ENCODE peak calls at places on chromosomes 6 and 20, in four cellular contexts. One of them, this sample, is unnamed.

GRCh38 chr6:131029661-131030297 is 33.3 kb downstream of the EPB41L2 start:
- DNase-seq in naive thymus-derived CD4-positive, alpha-beta T cell: no peak
- DNase-seq in astrocyte of the spinal cord: peak; percentile 55
- DNase-seq in HFF-Myc: no peak
- DNase-seq in this sample: peak; percentile 62

GRCh38 chr6:116028233-116028632 is 32.5 kb downstream of the FRK start:
- DNase-seq in naive thymus-derived CD4-positive, alpha-beta T cell: no peak
- DNase-seq in astrocyte of the spinal cord: no peak
- DNase-seq in HFF-Myc: no peak
- DNase-seq in this sample: no peak

GRCh38 chr6:147578159-147578558 is 69.7 kb downstream of the SAMD5 start:
- DNase-seq in naive thymus-derived CD4-positive, alpha-beta T cell: no peak
- DNase-seq in astrocyte of the spinal cord: no peak
- DNase-seq in HFF-Myc: no peak
- DNase-seq in this sample: no peak

GRCh38 chr6:64330694-64331309 is 695.2 kb downstream of the PHF3 start:
- DNase-seq in naive thymus-derived CD4-positive, alpha-beta T cell: no peak
- DNase-seq in astrocyte of the spinal cord: peak; percentile 33
- DNase-seq in HFF-Myc: no peak
- DNase-seq in this sample: peak; percentile 75

GRCh38 chr6:137589067-137589848 is 95.1 kb upstream of the OLIG3 start:
- DNase-seq in naive thymus-derived CD4-positive, alpha-beta T cell: peak; percentile 64
- DNase-seq in astrocyte of the spinal cord: peak; percentile 31
- DNase-seq in HFF-Myc: peak; percentile 10
- DNase-seq in this sample: peak; percentile 48

GRCh38 chr20:3084986-3085360 is 449 bp upstream of the AVP start:
- DNase-seq in naive thymus-derived CD4-positive, alpha-beta T cell: no peak
- DNase-seq in astrocyte of the spinal cord: no peak
- DNase-seq in HFF-Myc: no peak
- DNase-seq in this sample: no peak

GRCh38 chr20:17895641-17896246 is 72.8 kb downstream of the SNX5 start:
- DNase-seq in naive thymus-derived CD4-positive, alpha-beta T cell: peak; percentile 8
- DNase-seq in astrocyte of the spinal cord: peak; percentile 66
- DNase-seq in HFF-Myc: no peak
- DNase-seq in this sample: peak; percentile 61

GRCh38 chr6:138772596-138773176 is 883 bp upstream of the CCDC28A start:
- DNase-seq in naive thymus-derived CD4-positive, alpha-beta T cell: no peak
- DNase-seq in astrocyte of the spinal cord: no peak
- DNase-seq in HFF-Myc: no peak
- DNase-seq in this sample: no peak

GRCh38 chr6:146028250-146028789 is 542 bp upstream of the GRM1 start:
- DNase-seq in naive thymus-derived CD4-positive, alpha-beta T cell: peak; percentile 20
- DNase-seq in astrocyte of the spinal cord: peak; percentile 63
- DNase-seq in HFF-Myc: peak; percentile 20
- DNase-seq in this sample: peak; percentile 67

GRCh38 chr6:161198781-161199505 is 74.9 kb downstream of the AGPAT4 start:
- DNase-seq in naive thymus-derived CD4-positive, alpha-beta T cell: no peak
- DNase-seq in astrocyte of the spinal cord: no peak
- DNase-seq in HFF-Myc: no peak
- DNase-seq in this sample: no peak

GRCh38 chr6:42103218-42103617 is 39.2 kb downstream of the C6orf132 start:
- DNase-seq in naive thymus-derived CD4-positive, alpha-beta T cell: no peak
- DNase-seq in astrocyte of the spinal cord: no peak
- DNase-seq in HFF-Myc: no peak
- DNase-seq in this sample: no peak

GRCh38 chr6:41228616-41229015 is 467 bp downstream of the TREML4 start:
- DNase-seq in naive thymus-derived CD4-positive, alpha-beta T cell: no peak
- DNase-seq in astrocyte of the spinal cord: no peak
- DNase-seq in HFF-Myc: no peak
- DNase-seq in this sample: peak; percentile 20

GRCh38 chr6:145076110-145076841 is 659.0 kb downstream of the EPM2A start:
- DNase-seq in naive thymus-derived CD4-positive, alpha-beta T cell: no peak
- DNase-seq in astrocyte of the spinal cord: no peak
- DNase-seq in HFF-Myc: no peak
- DNase-seq in this sample: no peak

GRCh38 chr20:8131598-8132014 is 460 bp upstream of the PLCB1 start:
- DNase-seq in naive thymus-derived CD4-positive, alpha-beta T cell: no peak
- DNase-seq in astrocyte of the spinal cord: no peak
- DNase-seq in HFF-Myc: no peak
- DNase-seq in this sample: peak; percentile 57

GRCh38 chr20:37956099-37956498 is 53.2 kb downstream of the VSTM2L start:
- DNase-seq in naive thymus-derived CD4-positive, alpha-beta T cell: no peak
- DNase-seq in astrocyte of the spinal cord: peak; percentile 20
- DNase-seq in HFF-Myc: peak; percentile 29
- DNase-seq in this sample: no peak

GRCh38 chr6:140078552-140079126 is 704.2 kb upstream of the CITED2 start:
- DNase-seq in naive thymus-derived CD4-positive, alpha-beta T cell: no peak
- DNase-seq in astrocyte of the spinal cord: peak; percentile 95
- DNase-seq in HFF-Myc: peak; percentile 96
- DNase-seq in this sample: peak; percentile 96

GRCh38 chr6:142844065-142844755 is 100.8 kb downstream of the HIVEP2 start:
- DNase-seq in naive thymus-derived CD4-positive, alpha-beta T cell: no peak
- DNase-seq in astrocyte of the spinal cord: peak; percentile 64
- DNase-seq in HFF-Myc: no peak
- DNase-seq in this sample: no peak

GRCh38 chr20:48769111-48769879 is 58.5 kb downstream of the PREX1 start:
- DNase-seq in naive thymus-derived CD4-positive, alpha-beta T cell: peak; percentile 75
- DNase-seq in astrocyte of the spinal cord: no peak
- DNase-seq in HFF-Myc: no peak
- DNase-seq in this sample: peak; percentile 50

GRCh38 chr6:79048611-79049010 is 29.4 kb downstream of the PHIP start:
- DNase-seq in naive thymus-derived CD4-positive, alpha-beta T cell: no peak
- DNase-seq in astrocyte of the spinal cord: peak; percentile 44
- DNase-seq in HFF-Myc: peak; percentile 15
- DNase-seq in this sample: peak; percentile 56

GRCh38 chr6:52394251-52394666 is 25.9 kb upstream of the EFHC1 start:
- DNase-seq in naive thymus-derived CD4-positive, alpha-beta T cell: peak; percentile 71
- DNase-seq in astrocyte of the spinal cord: no peak
- DNase-seq in HFF-Myc: no peak
- DNase-seq in this sample: no peak

GRCh38 chr20:57624124-57624523 is 3.9 kb upstream of the ZBP1 start:
- DNase-seq in naive thymus-derived CD4-positive, alpha-beta T cell: no peak
- DNase-seq in astrocyte of the spinal cord: no peak
- DNase-seq in HFF-Myc: no peak
- DNase-seq in this sample: no peak

GRCh38 chr6:152462716-152463115 is 174.4 kb downstream of the SYNE1 start:
- DNase-seq in naive thymus-derived CD4-positive, alpha-beta T cell: no peak
- DNase-seq in astrocyte of the spinal cord: peak; percentile 5
- DNase-seq in HFF-Myc: no peak
- DNase-seq in this sample: no peak

GRCh38 chr20:38631155-38632022 is 29.8 kb downstream of the ARHGAP40 start:
- DNase-seq in naive thymus-derived CD4-positive, alpha-beta T cell: no peak
- DNase-seq in astrocyte of the spinal cord: no peak
- DNase-seq in HFF-Myc: no peak
- DNase-seq in this sample: peak; percentile 47

GRCh38 chr6:25706314-25707014 is 48.1 kb upstream of the SLC17A4 start:
- DNase-seq in naive thymus-derived CD4-positive, alpha-beta T cell: no peak
- DNase-seq in astrocyte of the spinal cord: no peak
- DNase-seq in HFF-Myc: no peak
- DNase-seq in this sample: peak; percentile 41

GRCh38 chr6:165662671-165663282 is at the start of gene PDE10A:
- DNase-seq in naive thymus-derived CD4-positive, alpha-beta T cell: no peak
- DNase-seq in astrocyte of the spinal cord: peak; percentile 35
- DNase-seq in HFF-Myc: no peak
- DNase-seq in this sample: peak; percentile 80

GRCh38 chr6:148513145-148514071 is 170.8 kb downstream of the SASH1 start:
- DNase-seq in naive thymus-derived CD4-positive, alpha-beta T cell: no peak
- DNase-seq in astrocyte of the spinal cord: no peak
- DNase-seq in HFF-Myc: peak; percentile 83
- DNase-seq in this sample: peak; percentile 60

GRCh38 chr6:28474441-28475219 is 31.3 kb upstream of the ZSCAN23 start:
- DNase-seq in naive thymus-derived CD4-positive, alpha-beta T cell: peak; percentile 36
- DNase-seq in astrocyte of the spinal cord: peak; percentile 90
- DNase-seq in HFF-Myc: peak; percentile 82
- DNase-seq in this sample: peak; percentile 86

GRCh38 chr6:88785478-88785877 is 177.9 kb downstream of the RNGTT start:
- DNase-seq in naive thymus-derived CD4-positive, alpha-beta T cell: no peak
- DNase-seq in astrocyte of the spinal cord: no peak
- DNase-seq in HFF-Myc: no peak
- DNase-seq in this sample: peak; percentile 28

GRCh38 chr6:113301651-113302050 is 555.5 kb upstream of the MARCKS start:
- DNase-seq in naive thymus-derived CD4-positive, alpha-beta T cell: no peak
- DNase-seq in astrocyte of the spinal cord: no peak
- DNase-seq in HFF-Myc: no peak
- DNase-seq in this sample: no peak

GRCh38 chr20:2585811-2586210 is 49.4 kb downstream of the TMC2 start:
- DNase-seq in naive thymus-derived CD4-positive, alpha-beta T cell: no peak
- DNase-seq in astrocyte of the spinal cord: peak; percentile 71
- DNase-seq in HFF-Myc: peak; percentile 27
- DNase-seq in this sample: peak; percentile 53

GRCh38 chr6:36334343-36334742 is 2.3 kb downstream of the BNIP5 start:
- DNase-seq in naive thymus-derived CD4-positive, alpha-beta T cell: no peak
- DNase-seq in astrocyte of the spinal cord: no peak
- DNase-seq in HFF-Myc: no peak
- DNase-seq in this sample: no peak
- H3K4me3 ChIP-seq in naive thymus-derived CD4-positive, alpha-beta T cell: no peak overlapping the region
- H3K4me3 ChIP-seq in astrocyte of the spinal cord: no peak overlapping the region
- H3K4me3 ChIP-seq in HFF-Myc: no peak overlapping the region
- H3K4me3 ChIP-seq in this sample: no peak overlapping the region

GRCh38 chr20:50303573-50304500 is 113.2 kb downstream of the CEBPB start:
- DNase-seq in naive thymus-derived CD4-positive, alpha-beta T cell: no peak
- DNase-seq in astrocyte of the spinal cord: peak; percentile 67
- DNase-seq in HFF-Myc: peak; percentile 86
- DNase-seq in this sample: peak; percentile 98

GRCh38 chr20:50306478-50307423 is 116.1 kb downstream of the CEBPB start:
- DNase-seq in naive thymus-derived CD4-positive, alpha-beta T cell: no peak
- DNase-seq in astrocyte of the spinal cord: no peak
- DNase-seq in HFF-Myc: no peak
- DNase-seq in this sample: no peak

GRCh38 chr20:50304501-50304856 is 113.8 kb downstream of the CEBPB start:
- DNase-seq in naive thymus-derived CD4-positive, alpha-beta T cell: no peak
- DNase-seq in astrocyte of the spinal cord: peak; percentile 50
- DNase-seq in HFF-Myc: peak; percentile 90
- DNase-seq in this sample: peak; percentile 86

GRCh38 chr20:50304883-50305635 is 114.4 kb downstream of the CEBPB start:
- DNase-seq in naive thymus-derived CD4-positive, alpha-beta T cell: no peak
- DNase-seq in astrocyte of the spinal cord: peak; percentile 70
- DNase-seq in HFF-Myc: peak; percentile 83
- DNase-seq in this sample: peak; percentile 96

GRCh38 chr20:50305636-50306477 is 115.2 kb downstream of the CEBPB start:
- DNase-seq in naive thymus-derived CD4-positive, alpha-beta T cell: no peak
- DNase-seq in astrocyte of the spinal cord: no peak
- DNase-seq in HFF-Myc: no peak
- DNase-seq in this sample: peak; percentile 45
- H3K4me3 ChIP-seq in naive thymus-derived CD4-positive, alpha-beta T cell: no peak overlapping the region
- H3K4me3 ChIP-seq in astrocyte of the spinal cord: no peak overlapping the region
- H3K4me3 ChIP-seq in HFF-Myc: no peak overlapping the region
- H3K4me3 ChIP-seq in this sample: no peak overlapping the region

GRCh38 chr20:32292548-32292947 is 15.1 kb downstream of the KIF3B start:
- DNase-seq in naive thymus-derived CD4-positive, alpha-beta T cell: no peak
- DNase-seq in astrocyte of the spinal cord: no peak
- DNase-seq in HFF-Myc: no peak
- DNase-seq in this sample: no peak
- H3K4me3 ChIP-seq in naive thymus-derived CD4-positive, alpha-beta T cell: no peak overlapping the region
- H3K4me3 ChIP-seq in astrocyte of the spinal cord: no peak overlapping the region
- H3K4me3 ChIP-seq in HFF-Myc: no peak overlapping the region
- H3K4me3 ChIP-seq in this sample: no peak overlapping the region

GRCh38 chr6:108176281-108177089 is 10.7 kb downstream of the NR2E1 start:
- DNase-seq in naive thymus-derived CD4-positive, alpha-beta T cell: no peak
- DNase-seq in astrocyte of the spinal cord: no peak
- DNase-seq in HFF-Myc: no peak
- DNase-seq in this sample: no peak
- H3K4me3 ChIP-seq in naive thymus-derived CD4-positive, alpha-beta T cell: no peak overlapping the region
- H3K4me3 ChIP-seq in astrocyte of the spinal cord: no peak overlapping the region
- H3K4me3 ChIP-seq in HFF-Myc: no peak overlapping the region
- H3K4me3 ChIP-seq in this sample: no peak overlapping the region

DNA sequence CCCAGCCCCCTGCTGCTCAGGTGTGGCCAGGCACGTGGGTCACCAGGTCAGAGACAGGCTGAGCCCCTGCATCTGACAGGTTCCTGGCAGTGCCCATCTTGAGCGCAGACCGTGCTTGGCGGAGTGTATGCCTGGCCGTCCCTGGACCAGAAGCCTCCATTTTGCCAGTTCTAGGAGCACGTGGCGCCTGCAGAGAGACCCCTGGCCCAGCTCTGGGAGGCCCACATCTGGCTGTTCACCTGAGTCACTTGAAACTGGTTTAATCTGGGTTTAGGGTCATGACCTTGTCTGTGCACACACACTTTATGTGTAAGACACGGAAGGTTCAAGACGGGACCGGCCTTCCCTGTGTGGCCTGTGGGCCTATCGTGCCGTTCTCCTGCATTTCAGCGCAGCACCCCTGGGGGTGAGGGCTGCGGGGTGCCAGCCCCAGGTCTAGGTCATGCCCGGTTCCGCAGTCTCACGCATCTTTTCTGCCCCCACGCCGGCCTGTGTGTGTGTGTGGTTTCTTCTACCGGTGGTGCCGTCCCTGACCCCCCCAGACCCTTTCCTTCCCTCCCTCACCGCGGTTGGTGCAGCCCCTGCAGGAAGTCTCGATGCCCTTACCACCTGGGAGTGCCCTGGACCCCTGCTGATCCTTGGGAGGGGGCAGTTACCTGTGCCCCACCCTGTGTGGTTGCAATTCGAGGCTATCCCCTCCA is 14.0 kb downstream of the SS18L1 start:
- DNase-seq in naive thymus-derived CD4-positive, alpha-beta T cell: no peak
- DNase-seq in astrocyte of the spinal cord: no peak
- DNase-seq in HFF-Myc: no peak
- DNase-seq in this sample: no peak
- H3K4me3 ChIP-seq in naive thymus-derived CD4-positive, alpha-beta T cell: no peak overlapping the region
- H3K4me3 ChIP-seq in astrocyte of the spinal cord: no peak overlapping the region
- H3K4me3 ChIP-seq in HFF-Myc: no peak overlapping the region
- H3K4me3 ChIP-seq in this sample: no peak overlapping the region

GRCh38 chr6:159170333-159170672 is 1.1 kb downstream of the FNDC1 start:
- DNase-seq in naive thymus-derived CD4-positive, alpha-beta T cell: no peak
- DNase-seq in astrocyte of the spinal cord: peak; percentile 55
- DNase-seq in HFF-Myc: no peak
- DNase-seq in this sample: peak; percentile 7

GRCh38 chr6:159170999-159171712 is 2.0 kb downstream of the FNDC1 start:
- DNase-seq in naive thymus-derived CD4-positive, alpha-beta T cell: no peak
- DNase-seq in astrocyte of the spinal cord: peak; percentile 80
- DNase-seq in HFF-Myc: no peak
- DNase-seq in this sample: peak; percentile 72

GRCh38 chr6:159169557-159170332 is 545 bp downstream of the FNDC1 start:
- DNase-seq in naive thymus-derived CD4-positive, alpha-beta T cell: peak; percentile 12
- DNase-seq in astrocyte of the spinal cord: peak; percentile 46
- DNase-seq in HFF-Myc: no peak
- DNase-seq in this sample: peak; percentile 29

GRCh38 chr6:159168536-159169192 is 536 bp upstream of the FNDC1 start:
- DNase-seq in naive thymus-derived CD4-positive, alpha-beta T cell: no peak
- DNase-seq in astrocyte of the spinal cord: peak; percentile 31
- DNase-seq in HFF-Myc: no peak
- DNase-seq in this sample: peak; percentile 50

DNA sequence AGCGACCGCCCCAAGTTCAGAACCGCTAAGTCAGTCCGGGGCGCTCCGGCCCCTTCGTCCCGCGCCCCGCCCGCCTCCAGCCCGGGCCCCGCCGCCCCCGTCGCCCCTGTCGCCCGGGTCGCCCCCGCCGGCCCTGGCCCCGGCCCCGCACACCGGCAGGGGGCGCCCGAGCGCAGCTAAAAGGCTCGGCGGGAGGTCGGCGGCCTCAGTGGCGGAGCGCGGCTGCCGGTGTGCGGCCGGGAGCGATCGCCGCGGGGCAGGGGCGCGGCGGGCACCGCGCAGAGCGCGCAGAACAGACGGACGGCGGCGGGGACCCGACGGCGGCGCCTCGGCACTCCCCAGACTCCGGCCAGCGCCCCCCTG is at the start of gene FNDC1:
- DNase-seq in naive thymus-derived CD4-positive, alpha-beta T cell: peak; percentile 46
- DNase-seq in astrocyte of the spinal cord: no peak
- DNase-seq in HFF-Myc: no peak
- DNase-seq in this sample: no peak
- H3K4me3 ChIP-seq in naive thymus-derived CD4-positive, alpha-beta T cell: no peak within 1 kb of the TSS
- H3K4me3 ChIP-seq in astrocyte of the spinal cord: peak within 1 kb of the TSS; percentile 31
- H3K4me3 ChIP-seq in HFF-Myc: peak within 1 kb of the TSS; percentile 10
- H3K4me3 ChIP-seq in this sample: peak within 1 kb of the TSS; percentile 34